ENCODE peak calls at places on chromosomes 5 and 9, in eight cellular contexts. One of them, this sample, is unnamed.

GRCh38 chr9:106913276-106913675 is 50.3 kb downstream of the ZNF462 start:
- DNase-seq in OCI-LY7: no peak
- DNase-seq in RWPE1: no peak
- DNase-seq in left ventricle myocardium inferior: no peak
- DNase-seq in heart left ventricle: no peak
- DNase-seq in brain microvascular endothelial cell: no peak
- DNase-seq in cardiac muscle cell: no peak
- DNase-seq in sigmoid colon: no peak
- DNase-seq in this sample: no peak

GRCh38 chr5:132915681-132916080 is 42.2 kb downstream of the LEAP2 start:
- DNase-seq in OCI-LY7: peak; percentile 25
- DNase-seq in RWPE1: no peak
- DNase-seq in left ventricle myocardium inferior: no peak
- DNase-seq in heart left ventricle: no peak
- DNase-seq in brain microvascular endothelial cell: peak; percentile 25
- DNase-seq in cardiac muscle cell: peak; percentile 6
- DNase-seq in sigmoid colon: no peak
- DNase-seq in this sample: no peak

GRCh38 chr9:8365029-8365428 is 565.5 kb upstream of the DMAC1 start:
- DNase-seq in OCI-LY7: no peak
- DNase-seq in RWPE1: no peak
- DNase-seq in left ventricle myocardium inferior: no peak
- DNase-seq in heart left ventricle: no peak
- DNase-seq in brain microvascular endothelial cell: peak; percentile 82
- DNase-seq in cardiac muscle cell: peak; percentile 77
- DNase-seq in sigmoid colon: no peak
- DNase-seq in this sample: no peak

GRCh38 chr5:54673523-54674225 is 156.1 kb downstream of the SNX18 start:
- DNase-seq in OCI-LY7: peak; percentile 14
- DNase-seq in RWPE1: no peak
- DNase-seq in left ventricle myocardium inferior: peak; percentile 35
- DNase-seq in heart left ventricle: peak; percentile 70
- DNase-seq in brain microvascular endothelial cell: peak; percentile 71
- DNase-seq in cardiac muscle cell: peak; percentile 82
- DNase-seq in sigmoid colon: peak; percentile 81
- DNase-seq in this sample: peak; percentile 56

GRCh38 chr5:39586185-39586584 is 161.4 kb upstream of the DAB2 start:
- DNase-seq in OCI-LY7: no peak
- DNase-seq in RWPE1: no peak
- DNase-seq in left ventricle myocardium inferior: no peak
- DNase-seq in heart left ventricle: no peak
- DNase-seq in brain microvascular endothelial cell: no peak
- DNase-seq in cardiac muscle cell: no peak
- DNase-seq in sigmoid colon: no peak
- DNase-seq in this sample: no peak

GRCh38 chr5:53613036-53613435 is 52.6 kb downstream of the NDUFS4 start:
- DNase-seq in OCI-LY7: no peak
- DNase-seq in RWPE1: no peak
- DNase-seq in left ventricle myocardium inferior: no peak
- DNase-seq in heart left ventricle: no peak
- DNase-seq in brain microvascular endothelial cell: peak; percentile 22
- DNase-seq in cardiac muscle cell: peak; percentile 4
- DNase-seq in sigmoid colon: no peak
- DNase-seq in this sample: no peak

GRCh38 chr9:130499804-130500263 is 55.1 kb downstream of the ASS1 start:
- DNase-seq in OCI-LY7: no peak
- DNase-seq in RWPE1: peak; percentile 56
- DNase-seq in left ventricle myocardium inferior: no peak
- DNase-seq in heart left ventricle: peak; percentile 47
- DNase-seq in brain microvascular endothelial cell: no peak
- DNase-seq in cardiac muscle cell: no peak
- DNase-seq in sigmoid colon: no peak
- DNase-seq in this sample: peak; percentile 87

GRCh38 chr9:12775963-12776774 is 1.3 kb downstream of the LURAP1L start:
- DNase-seq in OCI-LY7: no peak
- DNase-seq in RWPE1: peak; percentile 55
- DNase-seq in left ventricle myocardium inferior: peak; percentile 82
- DNase-seq in heart left ventricle: peak; percentile 90
- DNase-seq in brain microvascular endothelial cell: peak; percentile 88
- DNase-seq in cardiac muscle cell: peak; percentile 96
- DNase-seq in sigmoid colon: peak; percentile 96
- DNase-seq in this sample: peak; percentile 93

GRCh38 chr9:82057805-82058204 is 69.2 kb downstream of the SPATA31D1 start:
- DNase-seq in OCI-LY7: peak; percentile 27
- DNase-seq in RWPE1: no peak
- DNase-seq in left ventricle myocardium inferior: no peak
- DNase-seq in heart left ventricle: no peak
- DNase-seq in brain microvascular endothelial cell: no peak
- DNase-seq in cardiac muscle cell: no peak
- DNase-seq in sigmoid colon: no peak
- DNase-seq in this sample: no peak

GRCh38 chr5:140639093-140639821 is at the start of gene TMCO6:
- DNase-seq in OCI-LY7: peak; percentile 91
- DNase-seq in RWPE1: peak; percentile 99
- DNase-seq in left ventricle myocardium inferior: peak; percentile 99
- DNase-seq in heart left ventricle: peak; percentile 99
- DNase-seq in brain microvascular endothelial cell: peak; percentile 93
- DNase-seq in cardiac muscle cell: peak; percentile 98
- DNase-seq in sigmoid colon: peak; percentile 99
- DNase-seq in this sample: peak; percentile 99

GRCh38 chr5:35061216-35061615 is 13.5 kb upstream of the AGXT2 start:
- DNase-seq in OCI-LY7: no peak
- DNase-seq in RWPE1: no peak
- DNase-seq in left ventricle myocardium inferior: no peak
- DNase-seq in heart left ventricle: no peak
- DNase-seq in brain microvascular endothelial cell: no peak
- DNase-seq in cardiac muscle cell: peak; percentile 59
- DNase-seq in sigmoid colon: peak; percentile 70
- DNase-seq in this sample: no peak

GRCh38 chr9:131402738-131403492 is 9.0 kb downstream of the PRRC2B start:
- DNase-seq in OCI-LY7: peak; percentile 47
- DNase-seq in RWPE1: peak; percentile 85
- DNase-seq in left ventricle myocardium inferior: peak; percentile 89
- DNase-seq in heart left ventricle: peak; percentile 94
- DNase-seq in brain microvascular endothelial cell: peak; percentile 83
- DNase-seq in cardiac muscle cell: peak; percentile 94
- DNase-seq in sigmoid colon: peak; percentile 96
- DNase-seq in this sample: peak; percentile 86

GRCh38 chr5:170011751-170012150 is 31.5 kb upstream of the INSYN2B start:
- DNase-seq in OCI-LY7: no peak
- DNase-seq in RWPE1: no peak
- DNase-seq in left ventricle myocardium inferior: no peak
- DNase-seq in heart left ventricle: no peak
- DNase-seq in brain microvascular endothelial cell: no peak
- DNase-seq in cardiac muscle cell: no peak
- DNase-seq in sigmoid colon: no peak
- DNase-seq in this sample: no peak

GRCh38 chr9:88757406-88758010 is 222.5 kb downstream of the NXNL2 start:
- DNase-seq in OCI-LY7: no peak
- DNase-seq in RWPE1: no peak
- DNase-seq in left ventricle myocardium inferior: no peak
- DNase-seq in heart left ventricle: no peak
- DNase-seq in brain microvascular endothelial cell: no peak
- DNase-seq in cardiac muscle cell: no peak
- DNase-seq in sigmoid colon: no peak
- DNase-seq in this sample: no peak

GRCh38 chr5:124521461-124522230 is 224.8 kb downstream of the ZNF608 start:
- DNase-seq in OCI-LY7: no peak
- DNase-seq in RWPE1: no peak
- DNase-seq in left ventricle myocardium inferior: no peak
- DNase-seq in heart left ventricle: no peak
- DNase-seq in brain microvascular endothelial cell: no peak
- DNase-seq in cardiac muscle cell: no peak
- DNase-seq in sigmoid colon: no peak
- DNase-seq in this sample: no peak

GRCh38 chr5:14587143-14587542 is 5.6 kb downstream of the OTULINL start:
- DNase-seq in OCI-LY7: no peak
- DNase-seq in RWPE1: no peak
- DNase-seq in left ventricle myocardium inferior: peak; percentile 35
- DNase-seq in heart left ventricle: peak; percentile 61
- DNase-seq in brain microvascular endothelial cell: no peak
- DNase-seq in cardiac muscle cell: no peak
- DNase-seq in sigmoid colon: peak; percentile 79
- DNase-seq in this sample: peak; percentile 34

GRCh38 chr9:32394381-32395049 is 10.1 kb downstream of the ACO1 start:
- DNase-seq in OCI-LY7: no peak
- DNase-seq in RWPE1: peak; percentile 51
- DNase-seq in left ventricle myocardium inferior: no peak
- DNase-seq in heart left ventricle: no peak
- DNase-seq in brain microvascular endothelial cell: no peak
- DNase-seq in cardiac muscle cell: no peak
- DNase-seq in sigmoid colon: no peak
- DNase-seq in this sample: no peak

GRCh38 chr5:160685695-160686094 is 166.3 kb downstream of the ATP10B start:
- DNase-seq in OCI-LY7: peak; percentile 29
- DNase-seq in RWPE1: peak; percentile 34
- DNase-seq in left ventricle myocardium inferior: no peak
- DNase-seq in heart left ventricle: no peak
- DNase-seq in brain microvascular endothelial cell: no peak
- DNase-seq in cardiac muscle cell: no peak
- DNase-seq in sigmoid colon: no peak
- DNase-seq in this sample: no peak

GRCh38 chr9:138083873-138084272 is 206.3 kb downstream of the CACNA1B start:
- DNase-seq in OCI-LY7: no peak
- DNase-seq in RWPE1: no peak
- DNase-seq in left ventricle myocardium inferior: no peak
- DNase-seq in heart left ventricle: no peak
- DNase-seq in brain microvascular endothelial cell: no peak
- DNase-seq in cardiac muscle cell: no peak
- DNase-seq in sigmoid colon: no peak
- DNase-seq in this sample: peak; percentile 15

GRCh38 chr5:150486402-150487198 is 21.3 kb upstream of the NDST1 start:
- DNase-seq in OCI-LY7: peak; percentile 79
- DNase-seq in RWPE1: peak; percentile 87
- DNase-seq in left ventricle myocardium inferior: peak; percentile 53
- DNase-seq in heart left ventricle: peak; percentile 75
- DNase-seq in brain microvascular endothelial cell: no peak
- DNase-seq in cardiac muscle cell: peak; percentile 57
- DNase-seq in sigmoid colon: no peak
- DNase-seq in this sample: peak; percentile 79
- TF ChIP-seq CTCF in OCI-LY7: no peak
- TF ChIP-seq CTCF in RWPE1: no peak
- TF ChIP-seq CTCF in left ventricle myocardium inferior: no peak
- TF ChIP-seq CTCF in heart left ventricle: no peak
- TF ChIP-seq CTCF in brain microvascular endothelial cell: no peak
- TF ChIP-seq CTCF in cardiac muscle cell: no peak
- TF ChIP-seq CTCF in sigmoid colon: no peak
- TF ChIP-seq CTCF in this sample: no peak

GRCh38 chr5:1239514-1240251 is 14.5 kb downstream of the SLC6A18 start:
- DNase-seq in OCI-LY7: no peak
- DNase-seq in RWPE1: peak; percentile 47
- DNase-seq in left ventricle myocardium inferior: no peak
- DNase-seq in heart left ventricle: no peak
- DNase-seq in brain microvascular endothelial cell: no peak
- DNase-seq in cardiac muscle cell: no peak
- DNase-seq in sigmoid colon: no peak
- DNase-seq in this sample: no peak
- H3K27ac ChIP-seq in OCI-LY7: no peak overlapping the region
- H3K27ac ChIP-seq in RWPE1: peak overlapping the region; percentile 92
- H3K27ac ChIP-seq in left ventricle myocardium inferior: no peak overlapping the region
- H3K27ac ChIP-seq in heart left ventricle: no peak overlapping the region
- H3K27ac ChIP-seq in brain microvascular endothelial cell: no peak overlapping the region
- H3K27ac ChIP-seq in cardiac muscle cell: no peak overlapping the region
- H3K27ac ChIP-seq in sigmoid colon: no peak overlapping the region
- H3K27ac ChIP-seq in this sample: no peak overlapping the region

GRCh38 chr5:80266566-80266965 is 10.7 kb upstream of the SERINC5 start:
- DNase-seq in OCI-LY7: no peak
- DNase-seq in RWPE1: no peak
- DNase-seq in left ventricle myocardium inferior: no peak
- DNase-seq in heart left ventricle: no peak
- DNase-seq in brain microvascular endothelial cell: no peak
- DNase-seq in cardiac muscle cell: no peak
- DNase-seq in sigmoid colon: no peak
- DNase-seq in this sample: no peak
- TF ChIP-seq CTCF in OCI-LY7: no peak
- TF ChIP-seq CTCF in RWPE1: no peak
- TF ChIP-seq CTCF in left ventricle myocardium inferior: no peak
- TF ChIP-seq CTCF in heart left ventricle: no peak
- TF ChIP-seq CTCF in brain microvascular endothelial cell: no peak
- TF ChIP-seq CTCF in cardiac muscle cell: no peak
- TF ChIP-seq CTCF in sigmoid colon: no peak
- TF ChIP-seq CTCF in this sample: no peak

DNA sequence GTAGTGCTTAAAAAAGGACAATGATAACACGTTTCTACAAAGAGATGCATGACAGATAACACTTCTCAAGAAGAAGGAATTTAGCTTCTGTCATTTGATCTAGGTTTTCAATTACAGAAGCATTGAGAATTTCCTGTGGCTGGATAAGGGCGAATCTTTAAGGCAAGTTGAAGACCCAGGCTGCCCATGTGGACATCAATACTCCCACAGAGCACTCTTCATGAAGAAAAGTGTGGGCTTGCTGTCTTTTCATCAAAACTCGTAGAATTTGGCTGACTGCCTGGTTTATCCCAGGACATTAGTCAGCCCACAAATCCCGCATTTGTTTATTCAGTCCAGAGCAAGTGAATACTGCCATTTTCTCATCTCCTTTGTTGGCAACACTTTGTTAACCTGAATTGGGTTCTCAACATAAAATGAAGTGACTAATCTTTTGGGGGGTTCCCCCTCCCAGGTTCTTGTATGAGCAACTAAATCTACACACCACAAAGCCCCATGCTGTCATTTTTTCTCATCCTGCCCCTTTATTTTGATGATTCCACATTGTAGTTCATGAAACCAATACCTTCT is 43.4 kb upstream of the CDKN2B start:
- DNase-seq in OCI-LY7: no peak
- DNase-seq in RWPE1: peak; percentile 89
- DNase-seq in left ventricle myocardium inferior: no peak
- DNase-seq in heart left ventricle: no peak
- DNase-seq in brain microvascular endothelial cell: peak; percentile 99
- DNase-seq in cardiac muscle cell: peak; percentile 91
- DNase-seq in sigmoid colon: no peak
- DNase-seq in this sample: no peak
- H3K27ac ChIP-seq in OCI-LY7: no peak overlapping the region
- H3K27ac ChIP-seq in RWPE1: no peak overlapping the region
- H3K27ac ChIP-seq in left ventricle myocardium inferior: no peak overlapping the region
- H3K27ac ChIP-seq in heart left ventricle: no peak overlapping the region
- H3K27ac ChIP-seq in brain microvascular endothelial cell: peak overlapping the region; percentile 96
- H3K27ac ChIP-seq in cardiac muscle cell: no peak overlapping the region
- H3K27ac ChIP-seq in sigmoid colon: no peak overlapping the region
- H3K27ac ChIP-seq in this sample: no peak overlapping the region

This sample was measured in right lobe of liver.